ENCODE peak calls at places on chromosomes 16 and 17, in five cellular contexts. A is endothelial cell of umbilical vein, T is AG10803, O is BJ, V is neural progenitor cell. L is an unnamed sample.

GRCh38 chr17:32267690-32268205 is 2.1 kb downstream of the RHBDL3 start:
- DNase-seq in A (no peak), T (no peak), O (no peak), V (peak; percentile 37), L (no peak)

GRCh38 chr17:80262775-80263244 is 2.2 kb downstream of the RNF213 start:
- DNase-seq in T (no peak), O (no peak), A (no peak), V (no peak), L (no peak)

GRCh38 chr16:67885545-67885944 is 860 bp downstream of the NRN1L start:
- DNase-seq in T (no peak), V (no peak), A (no peak), O (no peak), L (no peak)

GRCh38 chr17:49985310-49985990 is 9.6 kb downstream of the DLX3 start:
- DNase-seq in O (no peak), V (peak; percentile 9), A (no peak), T (no peak), L (no peak)

GRCh38 chr16:13982446-13982845 is 62.5 kb downstream of the ERCC4 start:
- DNase-seq in V (no peak), T (peak; percentile 45), A (no peak), O (no peak), L (no peak)

GRCh38 chr16:87138316-87138715 is 178.9 kb downstream of the C16orf95 start:
- DNase-seq in T (no peak), O (no peak), A (no peak), V (no peak), L (no peak)

GRCh38 chr17:29615048-29615385 is 7.7 kb downstream of the CORO6 start:
- DNase-seq in A (no peak), O (no peak), V (peak; percentile 37), T (peak; percentile 26), L (no peak)

GRCh38 chr17:63534816-63535455 is 11.8 kb downstream of the KCNH6 start:
- DNase-seq in A (no peak), O (no peak), V (no peak), T (no peak), L (no peak)

GRCh38 chr17:34721326-34721725 is 141.9 kb downstream of the TMEM132E start:
- DNase-seq in A (no peak), O (no peak), T (no peak), V (no peak), L (no peak)

GRCh38 chr16:85422124-85422373 is 191.1 kb upstream of the GSE1 start:
- DNase-seq in O (no peak), T (no peak), V (no peak), A (no peak), L (no peak)

GRCh38 chr17:80025796-80026195 is 9.9 kb downstream of the TBC1D16 start:
- DNase-seq in V (no peak), T (no peak), A (no peak), O (no peak), L (no peak)

GRCh38 chr17:21129023-21129681 is 2.4 kb downstream of the DHRS7B start:
- DNase-seq in T (peak; percentile 81), O (no peak), A (peak; percentile 64), V (no peak), L (no peak)
- TF ChIP-seq CTCF in T (peak; percentile 80), O (peak; percentile 71), A (peak; percentile 40), V (peak; percentile 25), L (peak; percentile 59)

DNA sequence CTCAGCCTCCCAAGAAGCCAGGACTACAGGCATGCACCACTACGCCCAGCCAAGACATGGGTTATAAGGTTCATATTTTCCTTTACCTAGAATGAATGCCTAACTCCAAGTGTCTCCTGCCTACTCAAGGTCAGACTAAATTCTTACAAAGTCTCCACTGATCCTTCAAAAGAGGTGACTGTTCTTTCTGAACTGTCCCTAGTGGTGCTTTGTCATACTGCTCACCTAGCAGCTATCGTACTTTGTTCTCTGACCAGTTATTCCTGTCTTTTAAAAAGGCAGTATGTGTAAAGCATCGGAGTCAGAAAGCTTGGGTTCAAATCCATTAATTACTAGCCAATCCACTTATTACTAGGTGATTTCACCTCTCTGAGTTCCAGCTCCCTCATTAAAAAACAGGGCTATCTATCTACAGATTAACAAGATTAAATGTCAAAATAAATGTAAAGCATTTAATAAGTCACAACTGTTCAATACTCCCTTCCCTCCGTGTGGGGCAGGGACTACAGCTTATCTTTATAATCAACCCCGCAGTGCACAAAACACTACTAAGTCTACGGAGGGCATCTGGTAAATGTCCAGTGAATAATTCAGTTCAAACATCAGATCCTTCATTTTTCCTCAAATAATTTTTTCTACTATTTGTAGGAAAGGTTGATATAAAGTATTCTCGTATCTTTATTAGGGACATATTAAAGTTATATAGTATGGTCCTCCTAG is 20.0 kb upstream of the ITGA2B start:
- DNase-seq in V (no peak), A (no peak), T (no peak), O (no peak), L (no peak)
- TF ChIP-seq CTCF in V (no peak), A (no peak), T (no peak), O (no peak), L (no peak)

GRCh38 chr16:81767987-81768592 is 11.0 kb upstream of the PLCG2 start:
- DNase-seq in T (no peak), O (no peak), V (no peak), A (no peak), L (no peak)
- TF ChIP-seq CTCF in T (no peak), O (no peak), V (no peak), A (no peak), L (no peak)

GRCh38 chr16:81585785-81586184 is 141.2 kb downstream of the CMIP start:
- DNase-seq in A (no peak), V (peak; percentile 49), T (no peak), O (no peak), L (no peak)
- TF ChIP-seq CTCF in A (peak; percentile 23), V (peak; percentile 52), T (peak; percentile 27), O (peak; percentile 4), L (no peak)

DNA sequence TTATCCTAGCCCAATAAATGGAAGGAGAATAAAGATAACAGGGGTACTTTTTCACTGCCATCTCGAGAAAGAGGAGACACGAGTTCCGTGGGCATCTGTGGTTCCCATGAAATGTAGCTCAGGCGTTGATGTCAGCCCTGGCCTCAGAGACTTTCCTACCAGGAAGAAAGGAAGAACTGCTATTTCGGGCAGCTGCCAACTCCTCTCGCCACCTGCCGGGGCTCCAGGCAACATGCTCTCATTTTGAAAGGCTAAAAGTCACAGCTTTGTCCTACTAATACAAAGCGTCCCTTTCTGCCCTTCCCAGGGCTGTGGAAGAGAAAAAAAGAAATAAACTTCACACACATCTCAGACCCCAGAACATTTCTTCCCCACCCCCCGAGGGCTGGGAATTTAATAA is 65.8 kb downstream of the DHRS7C start:
- DNase-seq in O (no peak), A (no peak), T (no peak), V (peak; percentile 77), L (no peak)
- TF ChIP-seq CTCF in O (no peak), A (no peak), T (peak; percentile 24), V (peak; percentile 49), L (no peak)